ENCODE peak calls at places on chromosome 13, in ten cellular contexts. One of them, this sample, is unnamed.

GRCh38 chr13:24407844-24408243 is 98.5 kb downstream of the C1QTNF9 start:
- DNase-seq in KG1: no peak
- DNase-seq in stimulated activated CD4-positive, alpha-beta T cell treated with anti-CD3 and anti-CD28 coated beads, TNF-alpha, amount 100 ng/mL, for 4 hours: no peak
- DNase-seq in iris pigment epithelial cell: no peak
- DNase-seq in CD8-positive, alpha-beta memory T cell: no peak
- DNase-seq in EL: no peak
- DNase-seq in left ventricle myocardium inferior: no peak
- DNase-seq in nucleus accumbens: no peak
- DNase-seq in adrenal gland: no peak
- DNase-seq in activated CD4-positive, alpha-beta T cell treated with anti-CD3 and anti-CD28 coated beads for 48 hours: no peak
- DNase-seq in this sample: no peak

GRCh38 chr13:80361883-80362327 is 21.0 kb upstream of the SPRY2 start:
- DNase-seq in KG1: peak
- DNase-seq in stimulated activated CD4-positive, alpha-beta T cell treated with anti-CD3 and anti-CD28 coated beads, TNF-alpha, amount 100 ng/mL, for 4 hours: no peak
- DNase-seq in iris pigment epithelial cell: no peak
- DNase-seq in CD8-positive, alpha-beta memory T cell: no peak
- DNase-seq in EL: peak
- DNase-seq in left ventricle myocardium inferior: no peak
- DNase-seq in nucleus accumbens: no peak
- DNase-seq in adrenal gland: no peak
- DNase-seq in activated CD4-positive, alpha-beta T cell treated with anti-CD3 and anti-CD28 coated beads for 48 hours: no peak
- DNase-seq in this sample: no peak

GRCh38 chr13:44398606-44399005 is 25.0 kb downstream of the SERP2 start:
- DNase-seq in KG1: no peak
- DNase-seq in stimulated activated CD4-positive, alpha-beta T cell treated with anti-CD3 and anti-CD28 coated beads, TNF-alpha, amount 100 ng/mL, for 4 hours: no peak
- DNase-seq in iris pigment epithelial cell: no peak
- DNase-seq in CD8-positive, alpha-beta memory T cell: no peak
- DNase-seq in EL: no peak
- DNase-seq in left ventricle myocardium inferior: no peak
- DNase-seq in nucleus accumbens: no peak
- DNase-seq in adrenal gland: no peak
- DNase-seq in activated CD4-positive, alpha-beta T cell treated with anti-CD3 and anti-CD28 coated beads for 48 hours: no peak
- DNase-seq in this sample: no peak

GRCh38 chr13:43669101-43669500 is 117.7 kb downstream of the ENOX1 start:
- DNase-seq in KG1: no peak
- DNase-seq in stimulated activated CD4-positive, alpha-beta T cell treated with anti-CD3 and anti-CD28 coated beads, TNF-alpha, amount 100 ng/mL, for 4 hours: no peak
- DNase-seq in iris pigment epithelial cell: no peak
- DNase-seq in CD8-positive, alpha-beta memory T cell: no peak
- DNase-seq in EL: no peak
- DNase-seq in left ventricle myocardium inferior: no peak
- DNase-seq in nucleus accumbens: no peak
- DNase-seq in adrenal gland: no peak
- DNase-seq in activated CD4-positive, alpha-beta T cell treated with anti-CD3 and anti-CD28 coated beads for 48 hours: no peak
- DNase-seq in this sample: no peak

GRCh38 chr13:20526664-20527063 is 1.0 kb upstream of the CRYL1 start:
- DNase-seq in KG1: no peak
- DNase-seq in stimulated activated CD4-positive, alpha-beta T cell treated with anti-CD3 and anti-CD28 coated beads, TNF-alpha, amount 100 ng/mL, for 4 hours: no peak
- DNase-seq in iris pigment epithelial cell: no peak
- DNase-seq in CD8-positive, alpha-beta memory T cell: no peak
- DNase-seq in EL: peak
- DNase-seq in left ventricle myocardium inferior: no peak
- DNase-seq in nucleus accumbens: no peak
- DNase-seq in adrenal gland: no peak
- DNase-seq in activated CD4-positive, alpha-beta T cell treated with anti-CD3 and anti-CD28 coated beads for 48 hours: no peak
- DNase-seq in this sample: no peak

GRCh38 chr13:35157143-35157755 is 215.2 kb downstream of the NBEA start:
- DNase-seq in KG1: peak
- DNase-seq in stimulated activated CD4-positive, alpha-beta T cell treated with anti-CD3 and anti-CD28 coated beads, TNF-alpha, amount 100 ng/mL, for 4 hours: no peak
- DNase-seq in iris pigment epithelial cell: peak
- DNase-seq in CD8-positive, alpha-beta memory T cell: no peak
- DNase-seq in EL: peak
- DNase-seq in left ventricle myocardium inferior: no peak
- DNase-seq in nucleus accumbens: peak
- DNase-seq in adrenal gland: no peak
- DNase-seq in activated CD4-positive, alpha-beta T cell treated with anti-CD3 and anti-CD28 coated beads for 48 hours: peak
- DNase-seq in this sample: no peak

GRCh38 chr13:102945324-102945815 is 99.5 kb downstream of the ERCC5 start:
- DNase-seq in KG1: no peak
- DNase-seq in stimulated activated CD4-positive, alpha-beta T cell treated with anti-CD3 and anti-CD28 coated beads, TNF-alpha, amount 100 ng/mL, for 4 hours: no peak
- DNase-seq in iris pigment epithelial cell: no peak
- DNase-seq in CD8-positive, alpha-beta memory T cell: no peak
- DNase-seq in EL: no peak
- DNase-seq in left ventricle myocardium inferior: no peak
- DNase-seq in nucleus accumbens: no peak
- DNase-seq in adrenal gland: no peak
- DNase-seq in activated CD4-positive, alpha-beta T cell treated with anti-CD3 and anti-CD28 coated beads for 48 hours: no peak
- DNase-seq in this sample: peak

GRCh38 chr13:95100525-95101121 is 200.6 kb downstream of the ABCC4 start:
- DNase-seq in KG1: no peak
- DNase-seq in stimulated activated CD4-positive, alpha-beta T cell treated with anti-CD3 and anti-CD28 coated beads, TNF-alpha, amount 100 ng/mL, for 4 hours: no peak
- DNase-seq in iris pigment epithelial cell: no peak
- DNase-seq in CD8-positive, alpha-beta memory T cell: no peak
- DNase-seq in EL: peak
- DNase-seq in left ventricle myocardium inferior: no peak
- DNase-seq in nucleus accumbens: no peak
- DNase-seq in adrenal gland: no peak
- DNase-seq in activated CD4-positive, alpha-beta T cell treated with anti-CD3 and anti-CD28 coated beads for 48 hours: no peak
- DNase-seq in this sample: no peak

GRCh38 chr13:112702983-112703379 is 13.1 kb downstream of the ATP11A start:
- DNase-seq in KG1: no peak
- DNase-seq in stimulated activated CD4-positive, alpha-beta T cell treated with anti-CD3 and anti-CD28 coated beads, TNF-alpha, amount 100 ng/mL, for 4 hours: no peak
- DNase-seq in iris pigment epithelial cell: no peak
- DNase-seq in CD8-positive, alpha-beta memory T cell: no peak
- DNase-seq in EL: no peak
- DNase-seq in left ventricle myocardium inferior: no peak
- DNase-seq in nucleus accumbens: no peak
- DNase-seq in adrenal gland: peak
- DNase-seq in activated CD4-positive, alpha-beta T cell treated with anti-CD3 and anti-CD28 coated beads for 48 hours: no peak
- DNase-seq in this sample: no peak

GRCh38 chr13:70755411-70755810 is 647.2 kb upstream of the KLHL1 start:
- DNase-seq in KG1: no peak
- DNase-seq in stimulated activated CD4-positive, alpha-beta T cell treated with anti-CD3 and anti-CD28 coated beads, TNF-alpha, amount 100 ng/mL, for 4 hours: no peak
- DNase-seq in iris pigment epithelial cell: no peak
- DNase-seq in CD8-positive, alpha-beta memory T cell: no peak
- DNase-seq in EL: no peak
- DNase-seq in left ventricle myocardium inferior: no peak
- DNase-seq in nucleus accumbens: no peak
- DNase-seq in adrenal gland: no peak
- DNase-seq in activated CD4-positive, alpha-beta T cell treated with anti-CD3 and anti-CD28 coated beads for 48 hours: no peak
- DNase-seq in this sample: no peak

GRCh38 chr13:35930665-35931631 is 200.2 kb downstream of the DCLK1 start:
- DNase-seq in KG1: no peak
- DNase-seq in stimulated activated CD4-positive, alpha-beta T cell treated with anti-CD3 and anti-CD28 coated beads, TNF-alpha, amount 100 ng/mL, for 4 hours: no peak
- DNase-seq in iris pigment epithelial cell: no peak
- DNase-seq in CD8-positive, alpha-beta memory T cell: no peak
- DNase-seq in EL: no peak
- DNase-seq in left ventricle myocardium inferior: no peak
- DNase-seq in nucleus accumbens: no peak
- DNase-seq in adrenal gland: no peak
- DNase-seq in activated CD4-positive, alpha-beta T cell treated with anti-CD3 and anti-CD28 coated beads for 48 hours: no peak
- DNase-seq in this sample: no peak

GRCh38 chr13:112619730-112620639 is 32.0 kb upstream of the TUBGCP3 start:
- DNase-seq in KG1: no peak
- DNase-seq in stimulated activated CD4-positive, alpha-beta T cell treated with anti-CD3 and anti-CD28 coated beads, TNF-alpha, amount 100 ng/mL, for 4 hours: no peak
- DNase-seq in iris pigment epithelial cell: peak
- DNase-seq in CD8-positive, alpha-beta memory T cell: no peak
- DNase-seq in EL: peak
- DNase-seq in left ventricle myocardium inferior: peak
- DNase-seq in nucleus accumbens: no peak
- DNase-seq in adrenal gland: no peak
- DNase-seq in activated CD4-positive, alpha-beta T cell treated with anti-CD3 and anti-CD28 coated beads for 48 hours: no peak
- DNase-seq in this sample: peak

GRCh38 chr13:92313382-92313781 is 913.2 kb upstream of the GPC6 start:
- DNase-seq in KG1: no peak
- DNase-seq in stimulated activated CD4-positive, alpha-beta T cell treated with anti-CD3 and anti-CD28 coated beads, TNF-alpha, amount 100 ng/mL, for 4 hours: no peak
- DNase-seq in iris pigment epithelial cell: no peak
- DNase-seq in CD8-positive, alpha-beta memory T cell: no peak
- DNase-seq in EL: no peak
- DNase-seq in left ventricle myocardium inferior: no peak
- DNase-seq in nucleus accumbens: no peak
- DNase-seq in adrenal gland: no peak
- DNase-seq in activated CD4-positive, alpha-beta T cell treated with anti-CD3 and anti-CD28 coated beads for 48 hours: no peak
- DNase-seq in this sample: no peak

GRCh38 chr13:110340812-110341444 is 33.8 kb downstream of the COL4A2 start:
- DNase-seq in KG1: no peak
- DNase-seq in stimulated activated CD4-positive, alpha-beta T cell treated with anti-CD3 and anti-CD28 coated beads, TNF-alpha, amount 100 ng/mL, for 4 hours: peak
- DNase-seq in iris pigment epithelial cell: peak
- DNase-seq in CD8-positive, alpha-beta memory T cell: no peak
- DNase-seq in EL: peak
- DNase-seq in left ventricle myocardium inferior: peak
- DNase-seq in nucleus accumbens: no peak
- DNase-seq in adrenal gland: peak
- DNase-seq in activated CD4-positive, alpha-beta T cell treated with anti-CD3 and anti-CD28 coated beads for 48 hours: peak
- DNase-seq in this sample: peak

GRCh38 chr13:33230178-33230881 is 55.2 kb downstream of the STARD13 start:
- DNase-seq in KG1: no peak
- DNase-seq in stimulated activated CD4-positive, alpha-beta T cell treated with anti-CD3 and anti-CD28 coated beads, TNF-alpha, amount 100 ng/mL, for 4 hours: no peak
- DNase-seq in iris pigment epithelial cell: peak
- DNase-seq in CD8-positive, alpha-beta memory T cell: no peak
- DNase-seq in EL: peak
- DNase-seq in left ventricle myocardium inferior: no peak
- DNase-seq in nucleus accumbens: no peak
- DNase-seq in adrenal gland: no peak
- DNase-seq in activated CD4-positive, alpha-beta T cell treated with anti-CD3 and anti-CD28 coated beads for 48 hours: no peak
- DNase-seq in this sample: no peak

GRCh38 chr13:26557393-26558073 is at the start of gene WASF3:
- DNase-seq in KG1: peak
- DNase-seq in stimulated activated CD4-positive, alpha-beta T cell treated with anti-CD3 and anti-CD28 coated beads, TNF-alpha, amount 100 ng/mL, for 4 hours: no peak
- DNase-seq in iris pigment epithelial cell: peak
- DNase-seq in CD8-positive, alpha-beta memory T cell: no peak
- DNase-seq in EL: peak
- DNase-seq in left ventricle myocardium inferior: peak
- DNase-seq in nucleus accumbens: peak
- DNase-seq in adrenal gland: peak
- DNase-seq in activated CD4-positive, alpha-beta T cell treated with anti-CD3 and anti-CD28 coated beads for 48 hours: peak
- DNase-seq in this sample: peak

GRCh38 chr13:110582421-110582954 is 21.0 kb upstream of the RAB20 start:
- DNase-seq in KG1: no peak
- DNase-seq in stimulated activated CD4-positive, alpha-beta T cell treated with anti-CD3 and anti-CD28 coated beads, TNF-alpha, amount 100 ng/mL, for 4 hours: no peak
- DNase-seq in iris pigment epithelial cell: no peak
- DNase-seq in CD8-positive, alpha-beta memory T cell: no peak
- DNase-seq in EL: no peak
- DNase-seq in left ventricle myocardium inferior: no peak
- DNase-seq in nucleus accumbens: no peak
- DNase-seq in adrenal gland: no peak
- DNase-seq in activated CD4-positive, alpha-beta T cell treated with anti-CD3 and anti-CD28 coated beads for 48 hours: no peak
- DNase-seq in this sample: no peak

GRCh38 chr13:27130223-27131015 is 41.2 kb downstream of the USP12 start:
- DNase-seq in KG1: no peak
- DNase-seq in stimulated activated CD4-positive, alpha-beta T cell treated with anti-CD3 and anti-CD28 coated beads, TNF-alpha, amount 100 ng/mL, for 4 hours: no peak
- DNase-seq in iris pigment epithelial cell: peak
- DNase-seq in CD8-positive, alpha-beta memory T cell: no peak
- DNase-seq in EL: peak
- DNase-seq in left ventricle myocardium inferior: no peak
- DNase-seq in nucleus accumbens: no peak
- DNase-seq in adrenal gland: peak
- DNase-seq in activated CD4-positive, alpha-beta T cell treated with anti-CD3 and anti-CD28 coated beads for 48 hours: no peak
- DNase-seq in this sample: no peak